ENCODE peak calls at places on chromosome 1, in eight cellular contexts. Y is astrocyte of the spinal cord; G is WERI-Rb-1; X is astrocyte of the cerebellum; I is CD4-positive, CD25-positive, alpha-beta regulatory T cell; B is adrenal gland; M is lung; W is AG10803. Z is an unnamed sample.

GRCh38 chr1:29320541-29320940 is 84.2 kb downstream of the PTPRU start:
- DNase-seq in Y (no peak), B (no peak), W (no peak), X (no peak), G (no peak), M (no peak), I (no peak), Z (no peak)

GRCh38 chr1:236064674-236065508 is at the start of gene NID1:
- DNase-seq in M (peak; percentile 50), B (peak; percentile 82), I (no peak), W (peak; percentile 73), G (peak; percentile 84), X (peak; percentile 27), Y (peak; percentile 88), Z (peak; percentile 76)

GRCh38 chr1:76465030-76465429 is 390.5 kb downstream of the ST6GALNAC3 start:
- DNase-seq in B (peak; percentile 18), M (no peak), W (peak; percentile 47), G (no peak), X (no peak), Y (no peak), I (no peak), Z (peak; percentile 2)

GRCh38 chr1:89277725-89278124 is 5.1 kb upstream of the GBP5 start:
- DNase-seq in I (peak; percentile 53), M (no peak), X (no peak), W (peak; percentile 10), G (no peak), B (no peak), Y (no peak), Z (no peak)

GRCh38 chr1:212413902-212414327 is 771 bp downstream of the PACC1 start:
- DNase-seq in I (no peak), G (no peak), B (no peak), Y (peak; percentile 23), X (no peak), M (no peak), W (peak; percentile 11), Z (peak; percentile 12)

GRCh38 chr1:67390041-67390887 is 39.9 kb downstream of the SERBP1 start:
- DNase-seq in G (no peak), W (peak; percentile 46), I (no peak), B (no peak), X (peak; percentile 97), Y (peak; percentile 96), M (no peak), Z (peak; percentile 77)

GRCh38 chr1:23291706-23292105 is 52.4 kb downstream of the HNRNPR start:
- DNase-seq in I (no peak), M (no peak), W (no peak), B (no peak), X (no peak), G (no peak), Y (no peak), Z (no peak)

GRCh38 chr1:55313903-55314302 is 98.7 kb upstream of the USP24 start:
- DNase-seq in G (peak; percentile 20), B (no peak), Y (no peak), M (no peak), X (no peak), W (no peak), I (no peak), Z (peak; percentile 14)

GRCh38 chr1:48471103-48471502 is 901 bp downstream of the SPATA6 start:
- DNase-seq in Y (peak; percentile 22), G (no peak), I (no peak), B (no peak), W (no peak), M (no peak), X (no peak), Z (peak; percentile 16)

GRCh38 chr1:14334336-14335176 is 263.9 kb upstream of the KAZN start:
- DNase-seq in B (no peak), X (no peak), W (no peak), G (no peak), M (no peak), I (no peak), Y (no peak), Z (peak; percentile 10)

GRCh38 chr1:165898837-165899236 is 71.4 kb downstream of the UCK2 start:
- DNase-seq in W (peak; percentile 99), M (peak; percentile 51), B (no peak), I (no peak), G (no peak), X (peak; percentile 81), Y (peak; percentile 96), Z (peak; percentile 96)

GRCh38 chr1:201685485-201685884 is 143.5 kb upstream of the IPO9 start:
- DNase-seq in X (no peak), B (no peak), M (no peak), Y (no peak), I (no peak), G (no peak), W (no peak), Z (no peak)

GRCh38 chr1:17423781-17424245 is 15.7 kb downstream of the RCC2 start:
- DNase-seq in Y (no peak), X (no peak), I (no peak), G (no peak), M (no peak), B (no peak), W (peak; percentile 75), Z (peak; percentile 59)

GRCh38 chr1:205451759-205452164 is 4.1 kb downstream of the BLACAT1 start:
- DNase-seq in I (no peak), B (no peak), Y (no peak), M (no peak), X (no peak), G (peak; percentile 67), W (no peak), Z (no peak)

GRCh38 chr1:109388884-109389637 is 8.7 kb downstream of the SORT1 start:
- DNase-seq in X (no peak), B (no peak), Y (no peak), G (peak; percentile 43), W (peak; percentile 20), I (no peak), M (no peak), Z (peak; percentile 35)
- H3K4me3 ChIP-seq in X (no peak overlapping the region), B (no peak overlapping the region), Y (no peak overlapping the region), G (no peak overlapping the region), W (no peak overlapping the region), I (no peak overlapping the region), M (no peak overlapping the region), Z (no peak overlapping the region)

GRCh38 chr1:27633298-27633610 is 1.7 kb downstream of the FGR start:
- DNase-seq in I (no peak), B (no peak), M (no peak), Y (no peak), G (no peak), W (no peak), X (no peak), Z (no peak)

GRCh38 chr1:27635410-27636142 is 591 bp upstream of the FGR start:
- DNase-seq in M (no peak), G (no peak), W (no peak), Y (no peak), B (no peak), I (no peak), X (no peak), Z (no peak)

GRCh38 chr1:27633640-27634165 is 1.3 kb downstream of the FGR start:
- DNase-seq in W (no peak), G (no peak), M (no peak), B (no peak), Y (no peak), I (no peak), X (no peak), Z (no peak)

GRCh38 chr1:27634982-27635362 is at the start of gene FGR:
- DNase-seq in W (no peak), G (no peak), M (peak; percentile 57), I (no peak), B (no peak), X (no peak), Y (no peak), Z (no peak)

GRCh38 chr1:27634166-27634981 is 611 bp downstream of the FGR start:
- DNase-seq in M (no peak), X (no peak), G (no peak), B (no peak), W (no peak), Y (no peak), I (peak; percentile 58), Z (no peak)
- H3K4me3 ChIP-seq in M (peak overlapping the region; percentile 57), X (peak overlapping the region; percentile 31), G (no peak overlapping the region), B (peak overlapping the region; percentile 17), W (peak overlapping the region; percentile 41), Y (peak overlapping the region; percentile 23), I (peak overlapping the region; percentile 43), Z (peak overlapping the region; percentile 37)

DNA sequence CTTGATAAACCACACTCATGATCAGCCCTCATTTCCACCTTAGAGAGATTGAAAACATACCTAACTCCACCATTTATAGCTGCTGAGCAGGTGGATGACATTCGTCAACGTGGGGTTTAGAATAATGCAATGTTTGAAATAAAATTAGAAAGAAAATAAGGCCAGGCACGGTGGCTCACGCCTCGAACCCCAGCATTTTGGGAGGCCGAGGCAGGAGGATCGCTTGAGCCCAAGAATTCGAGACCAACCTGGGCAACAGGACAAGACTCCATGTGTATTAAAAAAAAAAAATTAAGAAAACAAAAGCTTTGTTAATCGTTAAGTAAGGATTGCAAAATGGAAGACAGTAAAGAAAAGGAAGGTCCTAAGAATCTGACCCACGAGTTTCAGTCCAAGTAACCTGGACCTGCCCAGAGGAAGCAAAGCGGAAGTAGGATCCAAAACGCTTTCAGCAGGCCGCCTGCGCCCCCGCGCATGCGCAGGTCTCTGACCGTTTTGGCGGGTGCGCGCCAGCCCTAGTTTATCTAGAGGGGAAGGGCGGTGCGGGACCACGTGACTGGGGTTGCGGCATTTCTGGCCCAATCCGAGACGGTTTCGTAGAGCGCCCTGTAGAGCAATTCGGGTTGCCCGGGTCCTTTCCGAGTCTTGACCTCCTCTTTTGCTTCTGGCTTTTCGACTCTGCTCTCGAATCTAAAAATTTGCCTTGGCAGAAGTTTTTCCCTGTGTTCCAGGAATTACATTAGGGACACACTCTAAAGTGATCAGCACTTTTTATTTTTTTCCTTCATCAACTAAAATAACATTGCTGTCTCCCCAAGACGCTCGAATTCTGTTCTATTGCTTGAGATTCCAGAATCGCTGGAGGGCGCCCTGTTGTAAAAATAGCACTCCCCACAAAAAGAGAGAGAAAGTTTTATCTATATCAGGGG is 22.5 kb downstream of the ANP32E start:
- DNase-seq in M (peak; percentile 97), Y (peak; percentile 93), B (peak; percentile 98), W (peak; percentile 93), I (peak; percentile 97), G (peak; percentile 95), X (peak; percentile 81), Z (peak; percentile 94)
- H3K4me3 ChIP-seq in M (no peak overlapping the region), Y (peak overlapping the region; percentile 51), B (peak overlapping the region; percentile 21), W (peak overlapping the region; percentile 50), I (peak overlapping the region; percentile 96), G (peak overlapping the region; percentile 49), X (peak overlapping the region; percentile 44), Z (peak overlapping the region; percentile 62)

GRCh38 chr1:32427264-32427963 is 33.2 kb upstream of the BSDC1 start:
- DNase-seq in I (no peak), M (no peak), X (no peak), Y (no peak), W (no peak), B (no peak), G (no peak), Z (no peak)
- H3K4me3 ChIP-seq in I (no peak overlapping the region), M (no peak overlapping the region), X (peak overlapping the region; percentile 37), Y (no peak overlapping the region), W (no peak overlapping the region), B (no peak overlapping the region), G (peak overlapping the region; percentile 44), Z (no peak overlapping the region)

GRCh38 chr1:118615066-118615465 is 373.1 kb downstream of the TBX15 start:
- DNase-seq in Y (no peak), G (no peak), W (no peak), B (no peak), I (no peak), X (no peak), M (no peak), Z (no peak)
- H3K4me3 ChIP-seq in Y (no peak overlapping the region), G (no peak overlapping the region), W (no peak overlapping the region), B (no peak overlapping the region), I (no peak overlapping the region), X (no peak overlapping the region), M (no peak overlapping the region), Z (no peak overlapping the region)

Z was measured in fibroblast of the aortic adventitia.